ENCODE peak calls at places on chromosome 3, in seven cellular contexts. T is neuronal stem cell, O is mesendoderm, J is H9, L is H1, R is trophoblast cell, Y is IMR-90. S is an unnamed sample.

GRCh38 chr3:55750525-55750924 is 263.4 kb upstream of the WNT5A start:
- DNase-seq in T (no peak), O (no peak), J (no peak), L (no peak), R (peak), Y (peak), S (peak)

GRCh38 chr3:38084019-38084968 is 45.3 kb downstream of the DLEC1 start:
- DNase-seq in T (no peak), O (peak), J (no peak), L (no peak), R (no peak), Y (peak), S (peak)

GRCh38 chr3:10389995-10390394 is 69.1 kb upstream of the SEC13 start:
- DNase-seq in T (no peak), O (no peak), J (no peak), L (no peak), R (no peak), Y (no peak), S (no peak)

GRCh38 chr3:7333125-7333524 is 472.2 kb downstream of the GRM7 start:
- DNase-seq in T (no peak), O (no peak), J (peak), L (no peak), R (no peak), Y (no peak), S (no peak)

GRCh38 chr3:78707094-78707493 is 1060.7 kb downstream of the ROBO1 start:
- DNase-seq in T (peak), O (no peak), J (no peak), L (no peak), R (no peak), Y (no peak), S (no peak)

GRCh38 chr3:96331341-96331740 is 483.1 kb upstream of the EPHA6 start:
- DNase-seq in T (no peak), O (peak), J (no peak), L (no peak), R (no peak), Y (no peak), S (no peak)

GRCh38 chr3:40649346-40649745 is 124.6 kb downstream of the ZNF621 start:
- DNase-seq in T (no peak), O (no peak), J (no peak), L (no peak), R (no peak), Y (no peak), S (no peak)

GRCh38 chr3:64495413-64495812 is 192.4 kb downstream of the ADAMTS9 start:
- DNase-seq in T (no peak), O (no peak), J (no peak), L (no peak), R (no peak), Y (no peak), S (no peak)

GRCh38 chr3:165783383-165783782 is 53.8 kb downstream of the BCHE start:
- DNase-seq in T (no peak), O (no peak), J (no peak), L (no peak), R (no peak), Y (no peak), S (no peak)

GRCh38 chr3:140399853-140400252 is 278.0 kb upstream of the TRIM42 start:
- DNase-seq in T (no peak), O (no peak), J (no peak), L (no peak), R (no peak), Y (no peak), S (no peak)

GRCh38 chr3:148604270-148605085 is 93.2 kb upstream of the AGTR1 start:
- DNase-seq in T (no peak), O (no peak), J (no peak), L (no peak), R (peak), Y (peak), S (no peak)

GRCh38 chr3:132160218-132160617 is 125.4 kb upstream of the CPNE4 start:
- DNase-seq in T (no peak), O (no peak), J (no peak), L (no peak), R (no peak), Y (no peak), S (no peak)

GRCh38 chr3:168858327-168858726 is 762.6 kb upstream of the GOLIM4 start:
- DNase-seq in T (no peak), O (no peak), J (no peak), L (no peak), R (no peak), Y (no peak), S (no peak)

GRCh38 chr3:51994530-51994929 is 1.2 kb downstream of the RPL29 start:
- DNase-seq in T (no peak), O (no peak), J (no peak), L (no peak), R (no peak), Y (no peak), S (no peak)

GRCh38 chr3:45218578-45219390 is 7.3 kb downstream of the TMEM158 start:
- DNase-seq in T (no peak), O (no peak), J (no peak), L (no peak), R (peak), Y (peak), S (peak)

GRCh38 chr3:23805881-23806321 is at the start of gene UBE2E1:
- DNase-seq in T (peak), O (peak), J (peak), L (no peak), R (peak), Y (peak), S (peak)

GRCh38 chr3:40323946-40324345 is 14.4 kb downstream of the EIF1B start:
- DNase-seq in T (no peak), O (no peak), J (no peak), L (no peak), R (no peak), Y (no peak), S (no peak)

GRCh38 chr3:118128886-118129285 is 905.8 kb downstream of the IGSF11 start:
- DNase-seq in T (no peak), O (no peak), J (no peak), L (no peak), R (no peak), Y (peak), S (peak)

GRCh38 chr3:78846688-78847087 is 921.1 kb downstream of the ROBO1 start:
- DNase-seq in T (no peak), O (no peak), J (no peak), L (no peak), R (peak), Y (peak), S (peak)

GRCh38 chr3:165854696-165855095 is 17.5 kb upstream of the BCHE start:
- DNase-seq in T (no peak), O (peak), J (no peak), L (no peak), R (peak), Y (no peak), S (peak)

GRCh38 chr3:134423153-134423552 is 48.9 kb upstream of the AMOTL2 start:
- DNase-seq in T (no peak), O (peak), J (peak), L (no peak), R (no peak), Y (peak), S (no peak)

GRCh38 chr3:182245059-182245458 is 533.3 kb downstream of the SOX2 start:
- DNase-seq in T (no peak), O (no peak), J (no peak), L (no peak), R (no peak), Y (no peak), S (no peak)

GRCh38 chr3:64224826-64225606 is at the start of gene PRICKLE2:
- DNase-seq in T (peak), O (peak), J (peak), L (peak), R (peak), Y (peak), S (peak)

GRCh38 chr3:9301091-9301490 is 51.6 kb upstream of the SRGAP3 start:
- DNase-seq in T (no peak), O (peak), J (no peak), L (no peak), R (no peak), Y (no peak), S (peak)

GRCh38 chr3:170657312-170657711 is 71.4 kb upstream of the SLC7A14 start:
- DNase-seq in T (no peak), O (no peak), J (no peak), L (no peak), R (no peak), Y (no peak), S (no peak)

GRCh38 chr3:153338487-153338886 is 176.5 kb downstream of the RAP2B start:
- DNase-seq in T (no peak), O (no peak), J (no peak), L (no peak), R (no peak), Y (peak), S (peak)

GRCh38 chr3:102083469-102083868 is 234.2 kb downstream of the NFKBIZ start:
- DNase-seq in T (no peak), O (no peak), J (no peak), L (no peak), R (no peak), Y (no peak), S (no peak)

GRCh38 chr3:102087236-102087635 is 237.9 kb downstream of the NFKBIZ start:
- DNase-seq in T (no peak), O (peak), J (no peak), L (no peak), R (no peak), Y (no peak), S (no peak)

GRCh38 chr3:102084712-102085111 is 235.4 kb downstream of the NFKBIZ start:
- DNase-seq in T (no peak), O (no peak), J (no peak), L (no peak), R (no peak), Y (no peak), S (no peak)

GRCh38 chr3:102083971-102084370 is 234.7 kb downstream of the NFKBIZ start:
- DNase-seq in T (no peak), O (no peak), J (no peak), L (no peak), R (no peak), Y (peak), S (peak)

DNA sequence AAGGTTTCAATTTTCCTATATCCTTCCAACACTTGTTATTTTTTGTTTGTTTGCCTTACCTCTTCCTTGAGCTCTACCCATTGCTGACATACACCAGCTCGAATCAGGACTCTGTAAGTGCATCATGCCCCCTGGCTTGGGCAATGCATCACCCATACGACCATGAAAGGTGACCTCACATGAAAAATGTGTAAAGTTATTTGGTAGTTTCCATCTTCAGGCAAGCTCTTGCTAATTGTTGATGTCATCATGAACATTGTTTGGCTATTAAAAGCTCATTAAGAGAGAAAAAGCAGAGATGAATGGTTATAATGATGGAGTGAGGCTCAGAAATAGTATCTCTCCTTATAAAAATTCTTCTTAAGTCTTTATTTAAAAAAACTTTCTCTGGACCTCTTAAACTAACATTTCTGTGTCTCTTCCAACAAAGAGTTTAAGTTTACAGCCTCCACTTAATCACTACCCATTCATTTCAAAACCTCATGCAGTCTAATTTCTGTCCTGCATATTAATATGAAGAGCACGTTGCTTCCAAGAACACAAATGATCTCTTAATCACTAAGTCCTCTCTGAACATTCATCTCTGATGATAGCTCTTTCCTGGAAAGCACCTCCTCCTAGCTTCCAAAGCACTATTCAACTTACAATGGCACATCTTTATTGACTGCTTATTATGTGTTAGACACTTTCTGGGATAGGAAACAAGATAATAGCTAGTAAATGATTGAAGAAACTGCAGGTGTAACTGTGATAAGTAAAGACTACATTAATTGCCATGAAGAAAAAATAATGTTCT is 236.3 kb downstream of the NFKBIZ start:
- DNase-seq in T (no peak), O (no peak), J (no peak), L (no peak), R (no peak), Y (peak), S (no peak)
- H2BK5ac ChIP-seq in T (no peak), O (no peak), J (no peak), L (no peak), R (no peak), Y (peak), S (no peak)

GRCh38 chr3:195263193-195263924 is 7.6 kb downstream of the XXYLT1 start:
- DNase-seq in T (no peak), O (no peak), J (no peak), L (no peak), R (no peak), Y (peak), S (peak)

GRCh38 chr3:195265363-195265976 is 5.5 kb downstream of the XXYLT1 start:
- DNase-seq in T (no peak), O (no peak), J (no peak), L (no peak), R (no peak), Y (no peak), S (no peak)

GRCh38 chr3:195266428-195266827 is 4.5 kb downstream of the XXYLT1 start:
- DNase-seq in T (no peak), O (no peak), J (no peak), L (no peak), R (no peak), Y (no peak), S (no peak)

GRCh38 chr3:195261925-195262324 is 9.0 kb downstream of the XXYLT1 start:
- DNase-seq in T (no peak), O (no peak), J (no peak), L (no peak), R (no peak), Y (no peak), S (no peak)

GRCh38 chr3:195263925-195264575 is 6.9 kb downstream of the XXYLT1 start:
- DNase-seq in T (no peak), O (no peak), J (no peak), L (no peak), R (no peak), Y (no peak), S (no peak)
- H2BK5ac ChIP-seq in T (no peak), O (no peak), J (no peak), L (no peak), R (no peak), Y (no peak), S (no peak)

GRCh38 chr3:127847236-127847720 is 25.0 kb upstream of the MGLL start:
- DNase-seq in T (no peak), O (no peak), J (no peak), L (no peak), R (no peak), Y (no peak), S (no peak)
- H2BK5ac ChIP-seq in T (no peak), O (no peak), J (no peak), L (no peak), R (no peak), Y (no peak), S (no peak)

GRCh38 chr3:72515915-72516314 is 332.3 kb downstream of the SHQ1 start:
- DNase-seq in T (no peak), O (no peak), J (no peak), L (no peak), R (no peak), Y (peak), S (no peak)
- H2BK5ac ChIP-seq in T (no peak), O (no peak), J (no peak), L (no peak), R (no peak), Y (no peak), S (no peak)

DNA sequence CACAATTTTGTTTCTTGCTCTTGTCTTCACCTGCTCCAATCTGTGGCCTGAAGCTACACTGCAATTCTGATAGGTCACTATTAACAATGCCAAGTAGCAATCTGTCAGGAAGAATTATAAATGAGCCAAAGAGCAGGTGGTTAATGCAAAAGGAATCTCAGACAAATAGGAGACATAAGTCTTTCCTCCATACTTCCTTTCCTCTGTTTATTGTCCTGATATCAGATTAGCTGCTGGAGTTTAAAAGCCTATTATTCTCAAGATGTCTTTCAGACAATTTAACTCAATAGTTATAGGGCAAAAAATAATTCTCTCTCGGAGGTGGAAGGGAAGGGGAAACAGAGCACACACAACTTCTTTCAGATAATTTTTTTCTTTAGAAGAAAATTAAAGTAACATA is 491.6 kb downstream of the MFSD1 start:
- DNase-seq in T (no peak), O (no peak), J (no peak), L (no peak), R (no peak), Y (no peak), S (no peak)
- H2BK5ac ChIP-seq in T (no peak), O (no peak), J (no peak), L (no peak), R (no peak), Y (no peak), S (no peak)

DNA sequence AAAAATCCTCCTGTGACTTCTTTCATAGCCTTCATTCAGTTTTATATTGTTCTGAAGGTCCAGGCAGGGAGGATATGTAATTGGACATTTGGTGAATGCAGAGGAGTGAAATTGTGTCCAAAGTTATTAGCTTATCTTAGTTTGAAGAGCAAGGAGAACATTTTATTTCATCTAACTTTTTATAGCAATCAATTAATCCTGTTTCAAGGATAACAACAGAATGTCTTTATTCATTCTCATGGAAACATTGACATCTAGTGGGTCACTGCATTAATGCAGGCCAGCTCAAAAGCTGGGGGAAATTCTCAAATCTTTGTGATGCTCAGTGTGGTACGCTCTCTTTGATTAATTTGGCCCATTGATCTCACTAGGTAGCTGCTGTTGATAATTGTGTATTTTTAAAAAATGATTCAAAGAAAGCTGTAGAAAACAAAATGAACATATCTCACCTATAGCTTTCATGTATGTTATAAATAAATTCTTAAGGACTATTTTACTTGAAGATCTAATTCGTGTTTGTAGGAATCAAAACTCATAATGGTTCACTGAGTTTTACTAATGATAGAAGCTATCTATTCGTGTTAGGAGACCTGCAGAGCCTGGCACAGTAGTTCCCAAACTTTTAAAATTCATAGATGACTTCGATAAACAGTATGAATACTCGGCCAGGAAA is 150.8 kb upstream of the KCNMB2 start:
- DNase-seq in T (peak), O (peak), J (no peak), L (peak), R (peak), Y (peak), S (peak)
- H2BK5ac ChIP-seq in T (no peak), O (no peak), J (no peak), L (no peak), R (no peak), Y (peak), S (no peak)

GRCh38 chr3:142961539-142961938 is 1.9 kb downstream of the PAQR9 start:
- DNase-seq in T (no peak), O (no peak), J (no peak), L (no peak), R (no peak), Y (no peak), S (no peak)

GRCh38 chr3:142962175-142962519 is 1.3 kb downstream of the PAQR9 start:
- DNase-seq in T (no peak), O (no peak), J (no peak), L (no peak), R (no peak), Y (no peak), S (no peak)

GRCh38 chr3:142962520-142963265 is 781 bp downstream of the PAQR9 start:
- DNase-seq in T (no peak), O (peak), J (peak), L (no peak), R (no peak), Y (no peak), S (no peak)

GRCh38 chr3:142963266-142964149 is at the start of gene PAQR9:
- DNase-seq in T (peak), O (peak), J (peak), L (no peak), R (peak), Y (no peak), S (no peak)

DNA sequence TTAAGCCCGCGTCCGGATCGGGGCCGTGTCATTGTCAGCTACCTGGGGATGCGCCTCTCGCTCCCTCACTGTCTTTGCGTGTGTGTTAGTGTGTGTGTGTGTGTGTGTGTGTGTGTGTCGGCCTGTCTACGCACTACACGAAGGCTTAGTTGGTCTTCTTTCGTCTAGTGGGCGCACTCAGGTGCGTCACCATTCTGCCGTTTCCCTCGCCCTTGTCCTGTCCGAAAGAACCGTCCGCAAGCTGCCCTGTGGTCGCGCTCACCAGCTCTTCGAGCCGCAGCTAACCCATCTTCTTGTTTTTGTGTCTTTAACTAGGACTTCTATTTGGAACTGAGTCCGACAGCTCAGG is 650 bp upstream of the PAQR9 start:
- DNase-seq in T (peak), O (peak), J (peak), L (no peak), R (no peak), Y (peak), S (no peak)
- H2BK5ac ChIP-seq in T (no peak), O (no peak), J (no peak), L (peak), R (no peak), Y (no peak), S (no peak)